ENCODE peak calls at places on chromosomes 5 and 9, in eight cellular contexts. G is HFF-Myc, N is type B pancreatic cell, X is NB4, O is upper lobe of left lung, L is prostate gland, R is Calu3, B is AG10803. Y is an unnamed sample.

GRCh38 chr5:135934939-135935338 is 19.8 kb downstream of the LECT2 start:
- DNase-seq in X (no peak), B (peak), N (no peak), O (no peak), L (no peak), R (no peak), G (no peak), Y (no peak)

GRCh38 chr9:81634915-81635516 is 54.3 kb downstream of the TLE1 start:
- DNase-seq in G (no peak), L (no peak), R (no peak), B (peak), N (no peak), O (no peak), X (no peak), Y (no peak)

GRCh38 chr5:12683249-12683648 is 779.0 kb upstream of the CTNND2 start:
- DNase-seq in O (no peak), R (no peak), N (no peak), G (no peak), L (no peak), X (no peak), B (no peak), Y (no peak)

GRCh38 chr9:127172066-127172707 is 49.8 kb upstream of the ANGPTL2 start:
- DNase-seq in B (no peak), R (no peak), O (no peak), L (no peak), X (no peak), N (peak), G (no peak), Y (no peak)

GRCh38 chr5:100803391-100803790 is 99.7 kb downstream of the ST8SIA4 start:
- DNase-seq in N (no peak), G (no peak), X (no peak), O (no peak), L (no peak), B (peak), R (no peak), Y (no peak)

GRCh38 chr5:80711938-80712337 is 57.2 kb upstream of the DHFR start:
- DNase-seq in X (peak), G (peak), N (no peak), O (no peak), B (peak), L (no peak), R (peak), Y (no peak)

GRCh38 chr5:129972774-129973173 is 68.5 kb downstream of the CHSY3 start:
- DNase-seq in R (no peak), B (no peak), N (no peak), G (no peak), L (no peak), O (no peak), X (no peak), Y (no peak)

GRCh38 chr9:16085167-16085718 is 532.4 kb downstream of the CCDC171 start:
- DNase-seq in X (no peak), R (no peak), G (no peak), N (no peak), L (no peak), B (no peak), O (no peak), Y (no peak)

GRCh38 chr5:165779505-165779904 is 2274.1 kb downstream of the MAT2B start:
- DNase-seq in N (no peak), O (no peak), R (no peak), X (no peak), L (no peak), B (no peak), G (no peak), Y (no peak)

GRCh38 chr5:150559701-150560100 is 51.8 kb downstream of the NDST1 start:
- DNase-seq in X (no peak), O (no peak), G (no peak), R (no peak), B (peak), L (no peak), N (no peak), Y (no peak)

GRCh38 chr5:100877277-100877676 is 25.8 kb downstream of the ST8SIA4 start:
- DNase-seq in X (no peak), B (no peak), R (no peak), O (no peak), N (no peak), L (no peak), G (no peak), Y (no peak)

GRCh38 chr5:16596541-16596940 is 20.3 kb downstream of the RETREG1 start:
- DNase-seq in B (peak), L (no peak), N (no peak), X (no peak), G (no peak), R (no peak), O (no peak), Y (no peak)

GRCh38 chr5:66469684-66470083 is 126.5 kb upstream of the MAST4 start:
- DNase-seq in O (no peak), L (no peak), X (peak), G (no peak), B (no peak), R (no peak), N (no peak), Y (no peak)

GRCh38 chr9:88818495-88819201 is 172.6 kb upstream of the S1PR3 start:
- DNase-seq in N (no peak), L (no peak), R (no peak), B (peak), G (no peak), O (no peak), X (peak), Y (no peak)

GRCh38 chr9:109409998-109410397 is 88.1 kb downstream of the PTPN3 start:
- DNase-seq in L (no peak), G (no peak), N (no peak), R (no peak), X (no peak), B (no peak), O (peak), Y (no peak)

GRCh38 chr9:37676411-37676830 is 25.7 kb downstream of the FRMPD1 start:
- DNase-seq in L (no peak), O (no peak), X (no peak), G (no peak), B (no peak), R (no peak), N (no peak), Y (no peak)

GRCh38 chr9:80792721-80793120 is 896.6 kb downstream of the TLE1 start:
- DNase-seq in X (no peak), R (no peak), O (no peak), B (no peak), L (no peak), G (no peak), N (no peak), Y (no peak)

GRCh38 chr9:70601000-70601929 is 186.8 kb upstream of the KLF9 start:
- DNase-seq in L (peak), B (peak), N (no peak), O (peak), G (peak), X (no peak), R (peak), Y (no peak)

GRCh38 chr5:106167766-106168165 is 1503.0 kb downstream of the EFNA5 start:
- DNase-seq in L (no peak), N (no peak), G (no peak), O (no peak), R (no peak), B (no peak), X (no peak), Y (no peak)

GRCh38 chr9:133433351-133433843 is 11.2 kb downstream of the ADAMTS13 start:
- DNase-seq in L (no peak), R (no peak), N (no peak), X (no peak), B (no peak), G (no peak), O (no peak), Y (no peak)

GRCh38 chr5:44697025-44697424 is 111.7 kb upstream of the MRPS30 start:
- DNase-seq in X (no peak), R (no peak), L (no peak), O (no peak), B (no peak), G (no peak), N (no peak), Y (no peak)

GRCh38 chr5:96207420-96207819 is 225.6 kb downstream of the PCSK1 start:
- DNase-seq in B (peak), L (no peak), X (no peak), O (no peak), N (no peak), G (no peak), R (no peak), Y (no peak)

GRCh38 chr9:91546574-91546973 is 122.9 kb upstream of the NFIL3 start:
- DNase-seq in X (no peak), R (no peak), G (no peak), B (peak), O (no peak), L (no peak), N (no peak), Y (no peak)

GRCh38 chr5:143213851-143214363 is 189.6 kb downstream of the NR3C1 start:
- DNase-seq in X (no peak), L (no peak), B (peak), N (no peak), R (no peak), O (no peak), G (no peak), Y (no peak)

GRCh38 chr5:174448041-174448440 is 276.3 kb upstream of the MSX2 start:
- DNase-seq in N (no peak), G (no peak), X (no peak), L (no peak), B (no peak), R (no peak), O (no peak), Y (no peak)

GRCh38 chr9:112711050-112711689 is 6.7 kb downstream of the INIP start:
- DNase-seq in L (no peak), R (no peak), B (peak), X (peak), G (peak), O (no peak), N (no peak), Y (no peak)

GRCh38 chr9:28453918-28454317 is 880.6 kb upstream of the C9orf72 start:
- DNase-seq in O (no peak), X (no peak), N (no peak), R (no peak), L (no peak), B (no peak), G (no peak), Y (no peak)

GRCh38 chr9:130483281-130483949 is 38.7 kb downstream of the ASS1 start:
- DNase-seq in X (no peak), R (no peak), O (no peak), B (no peak), N (no peak), L (no peak), G (no peak), Y (no peak)

GRCh38 chr9:135802876-135803419 is 101.0 kb downstream of the KCNT1 start:
- DNase-seq in X (no peak), N (no peak), L (no peak), B (no peak), O (peak), R (no peak), G (no peak), Y (no peak)

GRCh38 chr9:105328872-105329728 is 84.6 kb downstream of the SLC44A1 start:
- DNase-seq in N (no peak), B (peak), X (no peak), R (no peak), G (no peak), O (no peak), L (no peak), Y (no peak)

GRCh38 chr9:93147632-93148031 is 13.6 kb upstream of the NINJ1 start:
- DNase-seq in G (no peak), B (no peak), R (no peak), O (no peak), L (no peak), N (no peak), X (no peak), Y (no peak)

GRCh38 chr5:91670565-91670964 is 287.4 kb upstream of the ARRDC3 start:
- DNase-seq in L (no peak), G (no peak), O (peak), N (no peak), B (no peak), X (no peak), R (no peak), Y (no peak)

GRCh38 chr5:23012842-23013241 is 159.7 kb upstream of the CDH12 start:
- DNase-seq in O (no peak), L (no peak), B (no peak), N (no peak), X (no peak), R (no peak), G (no peak), Y (no peak)

GRCh38 chr5:69493235-69493925 is 790 bp downstream of the OCLN start:
- DNase-seq in N (peak), O (peak), L (peak), G (no peak), X (peak), R (peak), B (peak), Y (no peak)

DNA sequence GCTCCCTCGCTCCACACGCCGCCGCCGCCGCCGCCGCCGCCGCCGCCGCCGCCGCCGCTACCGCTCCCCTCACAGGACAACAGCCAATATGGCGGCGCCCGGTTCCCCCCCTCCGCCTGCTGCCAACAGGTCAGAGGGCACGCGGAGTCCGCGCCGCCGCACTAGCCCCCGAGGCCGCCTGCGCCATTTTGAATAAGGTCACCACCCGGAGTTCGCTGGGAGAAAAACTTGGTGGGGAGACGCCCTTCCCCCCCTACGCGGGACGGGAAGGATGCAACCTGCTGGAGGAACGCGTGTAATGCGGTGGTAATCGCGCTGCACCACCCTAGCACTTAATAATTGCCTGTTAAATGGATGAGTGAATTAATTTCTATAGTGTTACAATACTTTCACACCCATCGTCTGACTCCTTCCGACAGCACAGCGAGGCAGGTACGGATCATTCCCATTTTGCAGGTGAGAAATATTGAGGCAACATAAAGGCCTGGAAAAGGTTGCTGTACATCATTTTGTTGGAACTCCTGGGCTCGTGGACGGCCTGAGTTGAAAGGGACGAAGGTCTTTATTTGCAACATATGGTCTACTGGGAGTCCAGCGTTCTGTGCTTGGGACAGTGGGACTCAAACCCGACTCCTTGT is at the start of gene FAM193B:
- DNase-seq in X (peak), L (peak), G (peak), N (peak), O (peak), R (peak), B (peak), Y (peak)
- TF ChIP-seq CTCF in X (peak), L (no peak), G (no peak), N (peak), O (peak), R (no peak), B (peak), Y (no peak)

GRCh38 chr9:128243486-128244415 is 32.1 kb downstream of the GOLGA2 start:
- DNase-seq in X (no peak), G (no peak), N (no peak), O (peak), R (no peak), L (no peak), B (peak), Y (no peak)
- TF ChIP-seq CTCF in X (no peak), G (no peak), N (no peak), O (no peak), R (no peak), L (no peak), B (no peak), Y (no peak)

GRCh38 chr5:78648359-78649219 is at the start of gene LHFPL2:
- DNase-seq in O (peak), X (peak), G (no peak), R (peak), N (peak), L (peak), B (peak), Y (no peak)

GRCh38 chr5:78649816-78650561 is 1.4 kb upstream of the LHFPL2 start:
- DNase-seq in R (no peak), O (no peak), L (no peak), B (peak), X (no peak), G (no peak), N (no peak), Y (no peak)

GRCh38 chr5:78650562-78650930 is 2.0 kb upstream of the LHFPL2 start:
- DNase-seq in N (no peak), L (no peak), O (no peak), R (no peak), G (no peak), X (no peak), B (no peak), Y (no peak)

GRCh38 chr5:78647838-78648358 is 674 bp downstream of the LHFPL2 start:
- DNase-seq in O (no peak), G (no peak), R (peak), N (peak), X (no peak), B (peak), L (peak), Y (no peak)

DNA sequence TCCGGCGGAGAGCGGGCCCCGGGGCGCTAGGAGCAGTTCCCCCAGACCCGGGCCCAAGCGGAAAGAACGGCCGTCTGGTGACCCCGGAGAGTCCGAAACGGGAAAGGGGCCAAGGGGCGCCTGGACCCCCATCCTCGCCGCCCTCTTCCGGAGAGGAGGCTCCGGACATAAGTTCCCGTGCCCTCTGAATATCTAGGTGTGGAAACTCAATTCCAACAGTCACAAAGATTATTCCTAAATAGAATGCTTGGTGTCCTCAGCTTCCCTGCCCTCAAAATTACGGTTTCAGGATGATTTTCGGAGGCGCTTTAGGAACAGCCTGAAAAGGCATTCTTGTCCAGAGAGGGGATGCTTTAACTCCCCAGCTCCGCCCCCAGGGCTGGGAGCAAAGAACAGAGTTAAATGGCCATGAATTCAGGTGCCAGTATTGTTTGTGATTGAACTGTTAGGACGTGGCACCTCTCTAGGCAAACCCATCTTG is 688 bp upstream of the LHFPL2 start:
- DNase-seq in G (no peak), O (no peak), R (peak), L (no peak), X (no peak), N (no peak), B (no peak), Y (no peak)
- TF ChIP-seq CTCF in G (no peak), O (no peak), R (no peak), L (no peak), X (no peak), N (no peak), B (peak), Y (no peak)

DNA sequence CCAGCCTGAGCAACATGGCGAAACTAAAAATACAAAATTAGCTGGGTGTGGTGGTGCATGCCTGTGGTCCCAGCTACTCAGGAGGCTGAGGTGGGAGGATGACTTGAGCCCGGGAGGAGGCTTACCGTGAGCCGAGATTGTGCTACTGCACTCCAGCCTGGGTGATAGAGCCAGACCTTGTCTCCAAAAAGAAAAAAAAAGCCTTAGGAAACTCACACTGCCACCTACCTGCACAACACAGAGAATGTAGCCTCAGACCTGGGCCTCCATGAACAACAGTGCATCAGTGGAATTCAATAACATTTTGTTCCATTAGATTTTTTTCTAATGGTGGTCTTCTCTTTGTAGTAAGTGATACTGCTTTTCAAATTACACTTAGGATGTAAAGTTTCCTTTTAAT is 63.8 kb upstream of the RARS1 start:
- DNase-seq in R (no peak), B (no peak), L (no peak), G (no peak), O (no peak), X (no peak), N (no peak), Y (no peak)
- TF ChIP-seq CTCF in R (no peak), B (peak), L (no peak), G (no peak), O (peak), X (no peak), N (peak), Y (no peak)

GRCh38 chr9:98453589-98454311 is 198.3 kb upstream of the TBC1D2 start:
- DNase-seq in G (no peak), N (no peak), L (no peak), B (peak), O (peak), X (no peak), R (no peak), Y (no peak)

GRCh38 chr9:98451576-98451975 is 196.1 kb upstream of the TBC1D2 start:
- DNase-seq in G (no peak), O (no peak), N (no peak), X (no peak), B (no peak), R (no peak), L (no peak), Y (no peak)

GRCh38 chr9:98445576-98445975 is 190.1 kb upstream of the TBC1D2 start:
- DNase-seq in G (no peak), X (no peak), L (no peak), B (no peak), R (no peak), O (no peak), N (no peak), Y (no peak)

GRCh38 chr9:98455256-98455956 is 200.0 kb upstream of the TBC1D2 start:
- DNase-seq in B (no peak), O (no peak), G (no peak), N (no peak), R (no peak), X (no peak), L (no peak), Y (no peak)

GRCh38 chr9:98450486-98450885 is 195.0 kb upstream of the TBC1D2 start:
- DNase-seq in L (no peak), O (no peak), N (no peak), G (no peak), X (no peak), R (no peak), B (peak), Y (no peak)
- TF ChIP-seq CTCF in L (no peak), O (no peak), N (no peak), G (no peak), X (no peak), R (no peak), B (no peak), Y (no peak)

GRCh38 chr5:77230727-77231469 is 20.4 kb downstream of the PDE8B start:
- DNase-seq in R (peak), N (no peak), O (no peak), G (no peak), B (peak), L (no peak), X (peak), Y (no peak)
- TF ChIP-seq CTCF in R (no peak), N (peak), O (no peak), G (peak), B (no peak), L (no peak), X (peak), Y (no peak)

DNA sequence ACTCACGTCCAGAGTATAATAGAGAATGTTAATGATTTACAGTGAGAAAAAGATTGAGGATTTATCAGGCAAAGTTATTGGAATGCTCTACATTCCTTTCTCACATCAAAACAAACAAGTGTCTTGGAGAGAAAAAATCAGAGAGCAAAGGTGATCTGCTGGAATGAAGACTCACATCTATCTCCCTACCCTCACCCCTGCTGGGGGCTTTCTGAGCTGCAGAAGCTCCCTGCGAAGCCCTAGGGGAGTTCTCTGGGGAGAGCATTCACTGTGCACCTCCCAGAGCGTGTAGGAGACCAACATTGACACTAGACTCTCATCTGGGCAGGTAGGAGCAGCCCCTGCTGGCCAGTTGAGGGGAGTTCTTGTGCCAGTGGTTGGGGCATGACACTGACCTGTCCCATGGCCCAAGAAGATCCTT is 76.6 kb upstream of the ADAMTS16 start:
- DNase-seq in G (no peak), R (no peak), O (no peak), L (no peak), N (no peak), X (peak), B (no peak), Y (no peak)
- TF ChIP-seq CTCF in G (peak), R (no peak), O (no peak), L (no peak), N (peak), X (peak), B (peak), Y (no peak)